ENCODE peak calls at places on chromosomes 5 and 9, in five cellular contexts. F, K, J, Z and M are unnamed samples.

GRCh38 chr5:150077996-150078801 is 8.2 kb downstream of the CSF1R start:
- DNase-seq in J (peak; percentile 52), K (no peak), Z (no peak), F (no peak), M (no peak)

GRCh38 chr9:133054966-133055365 is 6.8 kb upstream of the CEL start:
- DNase-seq in K (no peak), Z (peak; percentile 67), F (no peak), J (no peak), M (no peak)

GRCh38 chr5:179407191-179408175 is 62.2 kb upstream of the ADAMTS2 start:
- DNase-seq in F (no peak), J (peak; percentile 77), K (no peak), Z (no peak), M (no peak)

GRCh38 chr9:136520053-136520540 is 25.8 kb downstream of the NOTCH1 start:
- DNase-seq in K (no peak), F (no peak), J (no peak), Z (no peak), M (peak; percentile 38)

GRCh38 chr5:140251527-140251973 is 51.4 kb downstream of the PFDN1 start:
- DNase-seq in K (no peak), J (no peak), F (peak; percentile 40), Z (peak; percentile 97), M (peak; percentile 85)

GRCh38 chr5:93311825-93312224 is 269.2 kb downstream of the NR2F1-AS1 start:
- DNase-seq in F (no peak), K (no peak), Z (no peak), J (no peak), M (no peak)

GRCh38 chr5:110099562-110099961 is 409.8 kb downstream of the MAN2A1 start:
- DNase-seq in F (no peak), J (no peak), Z (no peak), K (no peak), M (no peak)

GRCh38 chr5:132886064-132886823 is 12.8 kb downstream of the LEAP2 start:
- DNase-seq in Z (no peak), J (no peak), F (no peak), K (no peak), M (no peak)

GRCh38 chr9:120438111-120438510 is 141.9 kb downstream of the CDK5RAP2 start:
- DNase-seq in F (no peak), K (no peak), Z (no peak), J (no peak), M (no peak)

GRCh38 chr5:66653380-66653779 is 57.2 kb downstream of the MAST4 start:
- DNase-seq in F (no peak), J (no peak), Z (peak; percentile 62), K (no peak), M (peak; percentile 9)

GRCh38 chr9:95116002-95116819 is 201.3 kb downstream of the FANCC start:
- DNase-seq in Z (no peak), K (peak; percentile 90), F (no peak), J (no peak), M (no peak)

GRCh38 chr9:20604561-20604960 is 17.7 kb downstream of the MLLT3 start:
- DNase-seq in J (no peak), F (peak; percentile 37), K (no peak), Z (no peak), M (no peak)

GRCh38 chr9:4235951-4236804 is 63.7 kb downstream of the GLIS3 start:
- DNase-seq in F (no peak), Z (no peak), J (no peak), K (peak; percentile 10), M (peak; percentile 81)

GRCh38 chr5:40791715-40792139 is 6.4 kb downstream of the PRKAA1 start:
- DNase-seq in F (no peak), J (no peak), Z (no peak), K (no peak), M (no peak)

GRCh38 chr9:18343799-18344198 is 130.2 kb upstream of the ADAMTSL1 start:
- DNase-seq in K (no peak), Z (peak; percentile 40), F (no peak), J (no peak), M (no peak)

GRCh38 chr5:33180900-33181299 is 259.9 kb upstream of the TARS1 start:
- DNase-seq in K (no peak), F (no peak), Z (peak; percentile 36), J (no peak), M (no peak)

GRCh38 chr9:132873403-132873802 is 4.7 kb downstream of the AK8 start:
- DNase-seq in Z (no peak), J (no peak), F (no peak), K (no peak), M (no peak)

GRCh38 chr5:4720831-4721230 is 419.3 kb upstream of the ADAMTS16 start:
- DNase-seq in J (no peak), Z (no peak), F (no peak), K (no peak), M (no peak)

GRCh38 chr5:160021818-160022446 is 13.0 kb downstream of the TTC1 start:
- DNase-seq in F (peak; percentile 13), K (peak; percentile 62), J (no peak), Z (peak; percentile 71), M (peak; percentile 12)

GRCh38 chr9:134738869-134739659 is 97.5 kb downstream of the COL5A1 start:
- DNase-seq in F (no peak), Z (peak; percentile 14), J (no peak), K (peak; percentile 66), M (no peak)

GRCh38 chr9:7799234-7799933 is at the start of gene DMAC1:
- DNase-seq in K (peak; percentile 60), J (no peak), F (peak; percentile 83), Z (peak; percentile 71), M (peak; percentile 56)

GRCh38 chr9:32384364-32385134 is at the start of gene ACO1:
- DNase-seq in J (no peak), K (peak; percentile 75), F (peak; percentile 84), Z (peak; percentile 62), M (peak; percentile 29)

GRCh38 chr5:137496919-137497318 is 2.2 kb downstream of the SPOCK1 start:
- DNase-seq in F (no peak), Z (no peak), K (no peak), J (no peak), M (no peak)

GRCh38 chr9:93920401-93920800 is 34.8 kb downstream of the BARX1 start:
- DNase-seq in K (no peak), J (no peak), F (no peak), Z (no peak), M (no peak)

GRCh38 chr9:93917121-93917853 is 37.9 kb downstream of the BARX1 start:
- DNase-seq in F (no peak), J (no peak), Z (no peak), K (no peak), M (no peak)

GRCh38 chr9:93916358-93916757 is 38.8 kb downstream of the BARX1 start:
- DNase-seq in F (no peak), J (no peak), Z (no peak), K (no peak), M (no peak)

GRCh38 chr9:93918071-93918470 is 37.1 kb downstream of the BARX1 start:
- DNase-seq in F (no peak), Z (no peak), K (no peak), J (no peak), M (no peak)
- TF ChIP-seq CTCF in F (no peak), Z (no peak), K (no peak), J (no peak), M (no peak)

GRCh38 chr9:86771391-86771790 is 175.9 kb downstream of the GAS1 start:
- DNase-seq in K (no peak), Z (no peak), F (no peak), J (peak; percentile 65), M (no peak)
- H3K4me3 ChIP-seq in K (no peak overlapping the region), Z (no peak overlapping the region), F (no peak overlapping the region), J (no peak overlapping the region), M (no peak overlapping the region)

DNA sequence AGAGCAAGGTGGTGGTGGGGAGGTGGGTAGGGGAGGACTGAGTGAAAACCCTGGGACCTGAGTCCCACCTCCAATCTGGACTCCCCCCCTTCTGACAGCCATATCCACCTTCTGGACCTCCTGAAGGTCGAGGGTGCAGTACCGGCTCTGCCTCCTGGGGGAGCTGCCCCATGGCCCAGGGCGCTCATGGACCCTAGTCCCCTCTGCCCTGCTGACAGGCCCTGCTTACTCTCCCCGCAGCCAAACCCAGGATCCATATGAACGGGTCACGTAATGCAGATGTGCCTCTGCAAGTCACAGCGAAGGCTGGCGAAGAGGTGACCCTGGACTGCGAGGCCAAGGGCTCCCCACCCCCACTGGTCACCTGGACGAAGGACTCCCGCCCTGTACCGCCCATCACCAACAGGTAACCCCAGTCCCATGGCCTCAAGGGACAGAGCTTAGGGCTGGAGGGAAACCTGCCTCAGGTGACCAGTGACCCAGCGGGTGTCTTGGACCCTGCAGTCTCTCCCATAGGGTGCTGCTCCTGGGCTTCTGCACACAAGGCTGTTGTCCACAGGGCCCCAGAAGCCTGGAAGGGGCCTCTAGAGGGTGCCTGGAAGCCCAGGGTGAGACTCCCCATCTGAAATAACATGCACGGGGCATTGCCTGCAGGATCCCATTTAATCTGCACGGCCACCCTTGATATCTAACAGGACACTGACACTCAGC is 61.7 kb downstream of the HMCN2 start:
- DNase-seq in F (no peak), J (no peak), Z (no peak), K (no peak), M (no peak)
- TF ChIP-seq CTCF in F (peak; percentile 35), J (no peak), Z (peak; percentile 57), K (no peak), M (peak; percentile 30)

DNA sequence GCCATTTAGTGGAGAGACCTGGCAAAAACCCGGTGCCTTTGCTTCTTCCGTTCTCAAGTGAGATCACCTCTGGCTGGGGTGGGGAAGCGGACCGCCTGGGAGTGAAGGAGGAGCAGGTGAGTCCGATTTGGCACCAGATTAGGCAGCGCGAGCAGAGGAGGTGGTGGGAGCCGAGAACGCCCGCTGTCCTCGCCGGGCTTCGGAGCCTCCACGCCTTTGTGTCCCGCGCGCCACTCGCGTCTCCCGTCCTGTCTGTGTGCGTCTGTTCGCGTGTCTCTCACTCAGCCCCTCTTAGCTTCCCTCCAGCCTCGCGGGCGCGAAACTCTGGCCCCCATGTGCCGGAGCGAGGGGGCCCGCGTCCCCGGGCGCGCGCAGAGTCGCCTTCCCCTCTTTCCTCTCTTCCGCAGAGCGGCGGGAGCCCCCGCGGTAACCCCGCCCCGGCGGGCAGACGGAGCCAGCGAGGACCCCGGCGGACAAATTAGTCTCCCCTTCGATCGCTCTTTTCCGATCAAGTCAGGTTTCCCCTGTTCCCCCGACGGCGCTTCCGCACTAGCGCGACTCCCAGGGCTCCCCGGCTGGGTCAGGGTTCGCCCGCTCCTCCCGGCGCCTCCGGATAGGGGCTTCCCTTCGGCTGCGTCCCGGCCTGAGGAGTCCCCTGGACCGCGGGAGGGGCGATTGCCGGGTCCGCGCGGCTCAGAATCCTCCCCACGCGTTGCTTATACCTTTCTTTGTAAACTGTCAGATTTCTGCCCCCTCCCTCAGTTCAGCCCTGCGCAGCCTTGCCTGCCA is 7.1 kb downstream of the POU4F3 start:
- DNase-seq in J (no peak), F (no peak), K (no peak), Z (no peak), M (no peak)
- H3K4me3 ChIP-seq in J (no peak overlapping the region), F (no peak overlapping the region), K (no peak overlapping the region), Z (no peak overlapping the region), M (no peak overlapping the region)